ENCODE peak calls at places on chromosomes 5 and 9, in seven cellular contexts. C is fibroblast of the aortic adventitia; J is CD8-positive, alpha-beta T cell; L is activated CD4-positive, CD25-positive, alpha-beta regulatory T cell treated with anti-CD3 and anti-CD28 coated beads, Interleukin-2, amount 50 U/mL, for 72 hours; Y is naive B cell; P is cardiac muscle cell; V is psoas muscle. N is an unnamed sample.

GRCh38 chr5:39079147-39079546 is 4.9 kb upstream of the RICTOR start:
- DNase-seq in V (no peak), J (no peak), C (no peak), Y (no peak), L (no peak), P (no peak), N (no peak)

GRCh38 chr9:72898784-72899733 is 53.8 kb downstream of the ALDH1A1 start:
- DNase-seq in P (no peak), Y (no peak), C (no peak), L (no peak), J (no peak), V (no peak), N (no peak)

GRCh38 chr5:123440456-123440855 is 17.3 kb upstream of the CEP120 start:
- DNase-seq in P (no peak), C (no peak), Y (no peak), L (no peak), J (no peak), V (no peak), N (no peak)

GRCh38 chr9:84296146-84296843 is 44.3 kb downstream of the SLC28A3 start:
- DNase-seq in J (peak), C (peak), V (no peak), Y (no peak), L (peak), P (peak), N (no peak)

GRCh38 chr5:73022480-73023169 is 66.8 kb downstream of the FCHO2 start:
- DNase-seq in J (no peak), C (peak), L (no peak), V (no peak), Y (no peak), P (no peak), N (no peak)

GRCh38 chr9:88922091-88922490 is 69.2 kb upstream of the S1PR3 start:
- DNase-seq in J (peak), V (no peak), Y (peak), P (no peak), C (no peak), L (peak), N (peak)

GRCh38 chr9:2764371-2764770 is 47.1 kb downstream of the KCNV2 start:
- DNase-seq in V (no peak), L (no peak), C (no peak), J (peak), Y (no peak), P (no peak), N (no peak)

GRCh38 chr5:60604771-60605170 is 95.2 kb downstream of the DEPDC1B start:
- DNase-seq in L (no peak), J (no peak), V (no peak), P (peak), C (peak), Y (no peak), N (no peak)

GRCh38 chr5:400282-401215 is 42.4 kb upstream of the EXOC3 start:
- DNase-seq in Y (no peak), P (no peak), C (peak), L (no peak), J (no peak), V (no peak), N (no peak)

GRCh38 chr5:14714706-14715105 is 50.2 kb downstream of the OTULIN start:
- DNase-seq in L (no peak), C (no peak), V (no peak), Y (no peak), P (no peak), J (no peak), N (no peak)

GRCh38 chr9:18756712-18757125 is 276.3 kb downstream of the SAXO1 start:
- DNase-seq in J (no peak), Y (no peak), V (no peak), L (no peak), P (peak), C (no peak), N (no peak)

GRCh38 chr9:98801969-98802371 is 5.5 kb upstream of the GALNT12 start:
- DNase-seq in P (no peak), J (no peak), Y (no peak), V (no peak), L (no peak), C (peak), N (no peak)

GRCh38 chr5:38921174-38921573 is 75.4 kb downstream of the OSMR start:
- DNase-seq in P (peak), C (no peak), J (no peak), V (no peak), Y (no peak), L (no peak), N (no peak)

GRCh38 chr5:169592937-169593650 is 9.5 kb downstream of the SPDL1 start:
- DNase-seq in J (no peak), V (no peak), Y (no peak), P (no peak), C (no peak), L (no peak), N (no peak)

GRCh38 chr5:178453224-178453623 is 137.0 kb downstream of the COL23A1 start:
- DNase-seq in J (no peak), V (no peak), L (no peak), C (no peak), Y (no peak), P (peak), N (no peak)

GRCh38 chr5:113065626-113066025 is 89.0 kb downstream of the DCP2 start:
- DNase-seq in L (no peak), P (no peak), Y (no peak), V (no peak), C (no peak), J (no peak), N (no peak)

GRCh38 chr9:94649100-94649855 is 10.0 kb upstream of the FBP1 start:
- DNase-seq in V (no peak), C (peak), L (no peak), Y (no peak), J (no peak), P (peak), N (no peak)

GRCh38 chr5:173640166-173640804 is 23.8 kb upstream of the BOD1 start:
- DNase-seq in L (no peak), P (no peak), J (no peak), V (no peak), Y (no peak), C (no peak), N (no peak)

GRCh38 chr9:137034039-137034708 is 2.3 kb upstream of the FUT7 start:
- DNase-seq in L (no peak), Y (no peak), P (no peak), J (no peak), C (no peak), V (no peak), N (peak)

N was measured in transverse colon.